ENCODE peak calls at places on chromosomes 5 and 9, in eight cellular contexts. I, K, F, Y, B, H, J and U are unnamed samples.

GRCh38 chr5:87829214-87829551 is 416.5 kb upstream of the CCNH start:
- DNase-seq in J (peak), H (no peak), Y (no peak), K (peak), F (peak), B (no peak), I (no peak), U (peak)

GRCh38 chr5:3592298-3592697 is 3.3 kb upstream of the IRX1 start:
- DNase-seq in I (no peak), H (no peak), B (no peak), F (no peak), Y (no peak), K (no peak), J (no peak), U (no peak)

GRCh38 chr9:28378236-28378635 is 805.0 kb upstream of the C9orf72 start:
- DNase-seq in F (peak), H (no peak), J (no peak), K (no peak), Y (no peak), I (no peak), B (no peak), U (no peak)

GRCh38 chr5:84088996-84089395 is 295.7 kb downstream of the EDIL3 start:
- DNase-seq in H (no peak), J (no peak), Y (no peak), K (no peak), F (peak), I (no peak), B (no peak), U (peak)

GRCh38 chr5:161966544-161966943 is 101.0 kb upstream of the GABRG2 start:
- DNase-seq in K (no peak), F (no peak), Y (no peak), H (no peak), I (no peak), J (no peak), B (peak), U (peak)

GRCh38 chr5:55897905-55898304 is 46.7 kb downstream of the IL31RA start:
- DNase-seq in B (peak), Y (no peak), K (no peak), H (peak), I (no peak), J (no peak), F (peak), U (peak)

GRCh38 chr5:87751801-87752200 is 339.1 kb upstream of the CCNH start:
- DNase-seq in Y (no peak), F (no peak), H (no peak), K (no peak), B (no peak), I (no peak), J (no peak), U (no peak)

GRCh38 chr5:116576043-116576713 is 1.6 kb upstream of the SEMA6A start:
- DNase-seq in F (peak), I (peak), Y (no peak), J (peak), B (peak), H (no peak), K (peak), U (peak)

GRCh38 chr5:110880413-110880812 is 141.6 kb downstream of the SLC25A46 start:
- DNase-seq in B (no peak), K (peak), F (peak), I (no peak), H (peak), J (peak), Y (no peak), U (peak)

GRCh38 chr9:106752581-106752980 is 110.4 kb upstream of the ZNF462 start:
- DNase-seq in Y (no peak), J (no peak), H (no peak), K (no peak), F (peak), B (no peak), I (no peak), U (no peak)

DNA sequence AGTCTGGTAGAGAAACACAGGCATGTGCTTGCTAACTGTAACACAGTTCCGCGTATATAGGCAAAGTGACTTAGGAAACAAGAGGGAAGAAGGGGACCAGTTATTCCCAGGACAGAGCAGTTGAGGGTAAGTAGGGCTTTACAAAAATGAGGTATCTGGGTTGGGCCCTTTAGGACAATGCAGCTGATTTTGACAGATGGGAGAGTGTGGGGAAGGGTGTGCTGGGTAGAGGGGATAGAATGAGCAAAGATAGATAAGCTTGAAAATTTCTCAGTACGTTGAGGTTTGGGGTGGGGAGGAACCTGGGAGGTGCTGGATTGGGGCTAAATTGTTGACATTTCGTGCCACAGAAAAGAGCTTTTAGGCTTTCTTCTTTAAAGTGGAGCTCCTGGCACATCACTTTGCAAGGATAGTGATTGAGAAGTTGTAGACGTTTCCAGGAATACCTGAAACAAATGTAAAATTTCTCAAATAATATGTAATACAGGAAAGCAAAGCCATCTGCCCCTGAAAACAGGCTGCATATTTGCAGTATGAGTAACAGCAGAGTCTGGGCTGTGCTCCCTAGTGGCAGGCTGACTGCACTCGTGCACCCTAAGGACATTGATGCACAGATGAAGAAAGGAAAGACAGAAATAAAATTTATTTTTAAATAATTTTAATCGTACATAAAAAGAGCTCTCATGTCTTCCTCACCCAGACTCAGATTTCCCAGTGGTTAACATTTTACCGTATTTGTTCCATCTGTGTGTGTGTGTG is 145.0 kb upstream of the DMRT1 start:
- DNase-seq in H (no peak), Y (no peak), J (no peak), B (no peak), K (peak), I (no peak), F (peak), U (peak)
- TF ChIP-seq CTCF in H (peak), Y (no peak), J (no peak), B (peak), K (peak), I (no peak), F (peak), U (peak)

GRCh38 chr5:17482784-17483183 is 15.2 kb upstream of the TAF11L2 start:
- DNase-seq in H (no peak), K (no peak), I (no peak), F (no peak), B (no peak), J (no peak), Y (no peak), U (no peak)
- H3K4me3 ChIP-seq in H (no peak), K (no peak), I (no peak), F (no peak), B (no peak), J (no peak), Y (no peak), U (no peak)

GRCh38 chr9:84170521-84171141 is 169.9 kb downstream of the SLC28A3 start:
- DNase-seq in H (peak), K (peak), I (peak), Y (no peak), F (peak), J (peak), B (peak), U (peak)
- TF ChIP-seq CTCF in H (peak), K (no peak), I (no peak), Y (no peak), F (no peak), J (no peak), B (no peak), U (peak)

DNA sequence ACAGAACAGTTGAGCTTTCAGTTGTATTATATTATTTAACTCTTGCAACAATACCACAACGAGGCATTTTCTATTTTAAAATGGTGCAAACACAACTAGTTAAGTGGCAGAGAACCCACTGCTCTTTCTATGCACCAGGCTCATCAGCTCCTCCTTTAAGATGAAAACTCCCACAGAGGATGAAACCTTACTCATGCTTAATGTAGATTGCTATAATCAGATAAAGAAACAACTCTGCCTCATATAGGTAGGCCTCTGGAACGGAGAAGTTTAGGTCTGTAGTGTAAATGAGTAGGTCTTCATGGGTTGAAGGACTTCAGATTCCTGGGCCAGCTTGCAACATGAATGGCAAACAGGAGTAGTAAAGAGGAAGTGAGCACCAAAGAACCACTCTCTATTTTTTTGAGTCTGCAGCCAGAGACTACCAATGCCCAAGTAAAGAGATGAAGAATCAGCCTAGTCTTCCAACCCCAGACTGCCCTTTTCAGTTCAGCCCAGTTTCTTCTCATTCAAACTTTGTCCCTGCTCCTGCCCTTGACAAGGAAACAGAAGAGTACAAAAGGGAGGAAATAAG is 33.9 kb downstream of the HACD4 start:
- DNase-seq in Y (no peak), J (no peak), F (no peak), K (no peak), B (no peak), I (no peak), H (no peak), U (no peak)
- H3K4me3 ChIP-seq in Y (no peak), J (no peak), F (no peak), K (no peak), B (no peak), I (no peak), H (no peak), U (no peak)